ENCODE peak calls at places on chromosomes 12 and 14, in nine cellular contexts. One of them, this sample, is unnamed.

GRCh38 chr12:119008691-119009221 is 27.4 kb downstream of the SRRM4 start:
- DNase-seq in testis: no peak
- DNase-seq in IMR-90: no peak
- DNase-seq in gastrocnemius medialis: no peak
- DNase-seq in body of pancreas: no peak
- DNase-seq in heart left ventricle: no peak
- DNase-seq in transverse colon: no peak
- DNase-seq in uterus: no peak
- DNase-seq in A549: no peak
- DNase-seq in this sample: no peak

GRCh38 chr14:100560471-100560870 is 26.7 kb downstream of the BEGAIN start:
- DNase-seq in body of pancreas: no peak
- DNase-seq in A549: no peak
- DNase-seq in transverse colon: no peak
- DNase-seq in testis: no peak
- DNase-seq in IMR-90: no peak
- DNase-seq in uterus: no peak
- DNase-seq in gastrocnemius medialis: no peak
- DNase-seq in heart left ventricle: no peak
- DNase-seq in this sample: no peak

GRCh38 chr14:31205681-31206535 is 1.7 kb downstream of the HECTD1 start:
- DNase-seq in gastrocnemius medialis: no peak
- DNase-seq in A549: no peak
- DNase-seq in IMR-90: peak; percentile 88
- DNase-seq in uterus: no peak
- DNase-seq in heart left ventricle: no peak
- DNase-seq in body of pancreas: no peak
- DNase-seq in testis: no peak
- DNase-seq in transverse colon: no peak
- DNase-seq in this sample: no peak

GRCh38 chr12:124286414-124286813 is 8.5 kb upstream of the RFLNA start:
- DNase-seq in gastrocnemius medialis: no peak
- DNase-seq in uterus: no peak
- DNase-seq in IMR-90: no peak
- DNase-seq in testis: no peak
- DNase-seq in A549: no peak
- DNase-seq in heart left ventricle: no peak
- DNase-seq in body of pancreas: no peak
- DNase-seq in transverse colon: peak; percentile 39
- DNase-seq in this sample: no peak

GRCh38 chr12:58009355-58009754 is 68.0 kb downstream of the ATP23 start:
- DNase-seq in A549: no peak
- DNase-seq in uterus: no peak
- DNase-seq in IMR-90: no peak
- DNase-seq in testis: no peak
- DNase-seq in body of pancreas: no peak
- DNase-seq in gastrocnemius medialis: no peak
- DNase-seq in heart left ventricle: no peak
- DNase-seq in transverse colon: no peak
- DNase-seq in this sample: no peak

GRCh38 chr12:91913651-91914050 is 232.0 kb downstream of the BTG1 start:
- DNase-seq in body of pancreas: no peak
- DNase-seq in transverse colon: no peak
- DNase-seq in uterus: no peak
- DNase-seq in IMR-90: no peak
- DNase-seq in A549: no peak
- DNase-seq in testis: no peak
- DNase-seq in gastrocnemius medialis: no peak
- DNase-seq in heart left ventricle: no peak
- DNase-seq in this sample: no peak

GRCh38 chr12:118064608-118065007 is 3.6 kb upstream of the WSB2 start:
- DNase-seq in gastrocnemius medialis: no peak
- DNase-seq in body of pancreas: no peak
- DNase-seq in testis: no peak
- DNase-seq in heart left ventricle: no peak
- DNase-seq in A549: no peak
- DNase-seq in transverse colon: no peak
- DNase-seq in IMR-90: no peak
- DNase-seq in uterus: no peak
- DNase-seq in this sample: no peak

GRCh38 chr14:69069020-69069421 is 83.9 kb downstream of the DCAF5 start:
- DNase-seq in heart left ventricle: no peak
- DNase-seq in transverse colon: no peak
- DNase-seq in testis: no peak
- DNase-seq in A549: no peak
- DNase-seq in body of pancreas: no peak
- DNase-seq in uterus: no peak
- DNase-seq in IMR-90: peak; percentile 93
- DNase-seq in gastrocnemius medialis: no peak
- DNase-seq in this sample: no peak

GRCh38 chr12:124392271-124392990 is 97.5 kb downstream of the RFLNA start:
- DNase-seq in IMR-90: peak; percentile 45
- DNase-seq in heart left ventricle: peak; percentile 64
- DNase-seq in gastrocnemius medialis: no peak
- DNase-seq in transverse colon: peak; percentile 40
- DNase-seq in A549: peak; percentile 90
- DNase-seq in uterus: peak; percentile 56
- DNase-seq in testis: no peak
- DNase-seq in body of pancreas: peak; percentile 64
- DNase-seq in this sample: peak; percentile 58

GRCh38 chr14:98966021-98966420 is 306.0 kb downstream of the BCL11B start:
- DNase-seq in testis: no peak
- DNase-seq in IMR-90: no peak
- DNase-seq in transverse colon: no peak
- DNase-seq in gastrocnemius medialis: no peak
- DNase-seq in A549: no peak
- DNase-seq in body of pancreas: no peak
- DNase-seq in uterus: no peak
- DNase-seq in heart left ventricle: no peak
- DNase-seq in this sample: no peak

GRCh38 chr12:20096430-20096829 is 271.9 kb upstream of the PDE3A start:
- DNase-seq in body of pancreas: no peak
- DNase-seq in testis: no peak
- DNase-seq in heart left ventricle: no peak
- DNase-seq in IMR-90: peak; percentile 10
- DNase-seq in uterus: no peak
- DNase-seq in transverse colon: no peak
- DNase-seq in gastrocnemius medialis: no peak
- DNase-seq in A549: no peak
- DNase-seq in this sample: no peak

GRCh38 chr12:20099395-20099976 is 268.9 kb upstream of the PDE3A start:
- DNase-seq in heart left ventricle: no peak
- DNase-seq in body of pancreas: no peak
- DNase-seq in testis: no peak
- DNase-seq in transverse colon: no peak
- DNase-seq in uterus: no peak
- DNase-seq in IMR-90: no peak
- DNase-seq in A549: no peak
- DNase-seq in gastrocnemius medialis: no peak
- DNase-seq in this sample: no peak

GRCh38 chr12:20105938-20106337 is 262.4 kb upstream of the PDE3A start:
- DNase-seq in gastrocnemius medialis: no peak
- DNase-seq in A549: no peak
- DNase-seq in transverse colon: no peak
- DNase-seq in heart left ventricle: no peak
- DNase-seq in IMR-90: peak; percentile 65
- DNase-seq in body of pancreas: no peak
- DNase-seq in uterus: no peak
- DNase-seq in testis: no peak
- DNase-seq in this sample: no peak

GRCh38 chr12:20097561-20097960 is 270.8 kb upstream of the PDE3A start:
- DNase-seq in transverse colon: no peak
- DNase-seq in gastrocnemius medialis: no peak
- DNase-seq in heart left ventricle: no peak
- DNase-seq in uterus: no peak
- DNase-seq in body of pancreas: no peak
- DNase-seq in testis: no peak
- DNase-seq in IMR-90: peak; percentile 75
- DNase-seq in A549: no peak
- DNase-seq in this sample: no peak

GRCh38 chr12:20101046-20101445 is 267.3 kb upstream of the PDE3A start:
- DNase-seq in testis: no peak
- DNase-seq in uterus: no peak
- DNase-seq in gastrocnemius medialis: peak; percentile 25
- DNase-seq in heart left ventricle: peak; percentile 63
- DNase-seq in transverse colon: no peak
- DNase-seq in body of pancreas: no peak
- DNase-seq in IMR-90: peak; percentile 6
- DNase-seq in A549: no peak
- DNase-seq in this sample: no peak
- H3K4me3 ChIP-seq in testis: no peak overlapping the region
- H3K4me3 ChIP-seq in uterus: no peak overlapping the region
- H3K4me3 ChIP-seq in gastrocnemius medialis: no peak overlapping the region
- H3K4me3 ChIP-seq in heart left ventricle: no peak overlapping the region
- H3K4me3 ChIP-seq in transverse colon: no peak overlapping the region
- H3K4me3 ChIP-seq in body of pancreas: no peak overlapping the region
- H3K4me3 ChIP-seq in IMR-90: no peak overlapping the region
- H3K4me3 ChIP-seq in A549: no peak overlapping the region
- H3K4me3 ChIP-seq in this sample: no peak overlapping the region

GRCh38 chr12:53995311-53996187 is 4.4 kb upstream of the HOXC9 start:
- DNase-seq in transverse colon: no peak
- DNase-seq in body of pancreas: no peak
- DNase-seq in heart left ventricle: peak; percentile 32
- DNase-seq in IMR-90: no peak
- DNase-seq in testis: no peak
- DNase-seq in uterus: no peak
- DNase-seq in A549: no peak
- DNase-seq in gastrocnemius medialis: peak; percentile 95
- DNase-seq in this sample: no peak
- TF ChIP-seq POLR2A in transverse colon: no peak
- TF ChIP-seq POLR2A in body of pancreas: no peak
- TF ChIP-seq POLR2A in heart left ventricle: no peak
- TF ChIP-seq POLR2A in IMR-90: no peak
- TF ChIP-seq POLR2A in testis: no peak
- TF ChIP-seq POLR2A in uterus: no peak
- TF ChIP-seq POLR2A in A549: peak; percentile 44
- TF ChIP-seq POLR2A in gastrocnemius medialis: peak; percentile 98
- TF ChIP-seq POLR2A in this sample: no peak

GRCh38 chr12:123142948-123143752 is 7.7 kb downstream of the PITPNM2 start:
- DNase-seq in heart left ventricle: no peak
- DNase-seq in gastrocnemius medialis: no peak
- DNase-seq in uterus: no peak
- DNase-seq in body of pancreas: no peak
- DNase-seq in A549: no peak
- DNase-seq in testis: no peak
- DNase-seq in IMR-90: no peak
- DNase-seq in transverse colon: peak; percentile 61
- DNase-seq in this sample: no peak

GRCh38 chr12:123142518-123142840 is 8.4 kb downstream of the PITPNM2 start:
- DNase-seq in IMR-90: no peak
- DNase-seq in gastrocnemius medialis: no peak
- DNase-seq in A549: no peak
- DNase-seq in testis: no peak
- DNase-seq in uterus: no peak
- DNase-seq in heart left ventricle: no peak
- DNase-seq in transverse colon: no peak
- DNase-seq in body of pancreas: no peak
- DNase-seq in this sample: no peak

GRCh38 chr12:123139926-123140674 is 10.8 kb downstream of the PITPNM2 start:
- DNase-seq in testis: no peak
- DNase-seq in IMR-90: peak; percentile 57
- DNase-seq in gastrocnemius medialis: no peak
- DNase-seq in uterus: no peak
- DNase-seq in A549: no peak
- DNase-seq in transverse colon: peak; percentile 57
- DNase-seq in body of pancreas: peak; percentile 39
- DNase-seq in heart left ventricle: no peak
- DNase-seq in this sample: peak; percentile 36

GRCh38 chr12:123140675-123141614 is 9.9 kb downstream of the PITPNM2 start:
- DNase-seq in IMR-90: no peak
- DNase-seq in gastrocnemius medialis: no peak
- DNase-seq in transverse colon: no peak
- DNase-seq in heart left ventricle: no peak
- DNase-seq in uterus: no peak
- DNase-seq in testis: no peak
- DNase-seq in body of pancreas: no peak
- DNase-seq in A549: no peak
- DNase-seq in this sample: no peak

GRCh38 chr12:123141615-123142517 is 9.0 kb downstream of the PITPNM2 start:
- DNase-seq in heart left ventricle: peak; percentile 68
- DNase-seq in IMR-90: peak; percentile 84
- DNase-seq in transverse colon: peak; percentile 84
- DNase-seq in testis: peak; percentile 83
- DNase-seq in uterus: peak; percentile 63
- DNase-seq in body of pancreas: peak; percentile 79
- DNase-seq in gastrocnemius medialis: peak; percentile 38
- DNase-seq in A549: no peak
- DNase-seq in this sample: peak; percentile 79
- H3K4me3 ChIP-seq in heart left ventricle: no peak overlapping the region
- H3K4me3 ChIP-seq in IMR-90: no peak overlapping the region
- H3K4me3 ChIP-seq in transverse colon: no peak overlapping the region
- H3K4me3 ChIP-seq in testis: no peak overlapping the region
- H3K4me3 ChIP-seq in uterus: no peak overlapping the region
- H3K4me3 ChIP-seq in body of pancreas: no peak overlapping the region
- H3K4me3 ChIP-seq in gastrocnemius medialis: no peak overlapping the region
- H3K4me3 ChIP-seq in A549: peak overlapping the region; percentile 10
- H3K4me3 ChIP-seq in this sample: no peak overlapping the region

GRCh38 chr14:75222208-75222701 is 45.8 kb upstream of the TMED10 start:
- DNase-seq in gastrocnemius medialis: peak; percentile 33
- DNase-seq in IMR-90: peak; percentile 92
- DNase-seq in transverse colon: no peak
- DNase-seq in uterus: no peak
- DNase-seq in A549: no peak
- DNase-seq in heart left ventricle: peak; percentile 57
- DNase-seq in testis: no peak
- DNase-seq in body of pancreas: peak; percentile 62
- DNase-seq in this sample: peak; percentile 52
- TF ChIP-seq POLR2A in gastrocnemius medialis: no peak
- TF ChIP-seq POLR2A in IMR-90: no peak
- TF ChIP-seq POLR2A in transverse colon: no peak
- TF ChIP-seq POLR2A in uterus: no peak
- TF ChIP-seq POLR2A in A549: no peak
- TF ChIP-seq POLR2A in heart left ventricle: no peak
- TF ChIP-seq POLR2A in testis: no peak
- TF ChIP-seq POLR2A in body of pancreas: no peak
- TF ChIP-seq POLR2A in this sample: no peak

DNA sequence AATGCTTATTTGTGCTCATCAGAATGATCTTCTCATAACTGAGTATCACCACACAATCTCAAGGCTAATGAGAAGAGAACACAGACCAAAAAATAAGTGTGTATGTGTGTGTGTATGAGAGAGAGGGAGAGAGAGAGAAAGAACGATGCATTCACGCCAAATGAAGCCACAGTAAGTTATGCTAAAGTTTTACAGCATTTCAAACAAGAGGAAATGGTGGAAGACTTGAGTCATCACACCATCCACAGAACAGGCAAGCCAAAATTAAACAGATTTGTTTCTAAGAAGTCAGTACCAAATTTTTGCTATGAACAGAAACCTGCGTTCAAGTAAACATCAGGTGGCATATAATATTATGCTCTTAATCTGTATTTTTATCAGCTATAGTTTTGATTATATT is 141.2 kb downstream of the MED13L start:
- DNase-seq in uterus: no peak
- DNase-seq in A549: no peak
- DNase-seq in IMR-90: peak; percentile 85
- DNase-seq in testis: no peak
- DNase-seq in gastrocnemius medialis: no peak
- DNase-seq in transverse colon: no peak
- DNase-seq in heart left ventricle: no peak
- DNase-seq in body of pancreas: no peak
- DNase-seq in this sample: no peak
- H3K4me3 ChIP-seq in uterus: no peak overlapping the region
- H3K4me3 ChIP-seq in A549: no peak overlapping the region
- H3K4me3 ChIP-seq in IMR-90: peak overlapping the region; percentile 25
- H3K4me3 ChIP-seq in testis: no peak overlapping the region
- H3K4me3 ChIP-seq in gastrocnemius medialis: no peak overlapping the region
- H3K4me3 ChIP-seq in transverse colon: no peak overlapping the region
- H3K4me3 ChIP-seq in heart left ventricle: no peak overlapping the region
- H3K4me3 ChIP-seq in body of pancreas: no peak overlapping the region
- H3K4me3 ChIP-seq in this sample: no peak overlapping the region

This sample was measured in adrenal gland.